ENCODE peak calls at places on chromosomes 13 and 19, in four cellular contexts. A is CD8-positive, alpha-beta T cell; F is GM23338; I is neuronal stem cell. L is an unnamed sample. For H3K4me1, the result is how much of the 10 kb centered on the place peaks cover.

GRCh38 chr19:50897191-50897607 is 14.0 kb downstream of the KLK4 start:
- DNase-seq in A (no peak), F (no peak), I (no peak), L (no peak)

GRCh38 chr13:42283574-42283973 is 11.6 kb downstream of the AKAP11 start:
- DNase-seq in A (no peak), F (no peak), I (no peak), L (no peak)

GRCh38 chr19:5121286-5122120 is 152.6 kb downstream of the KDM4B start:
- DNase-seq in A (no peak), F (no peak), I (no peak), L (no peak)

GRCh38 chr19:47230122-47230920 is 678 bp downstream of the BBC3 start:
- DNase-seq in A (peak), F (peak), I (no peak), L (peak)

GRCh38 chr13:73549717-73550116 is 490.9 kb downstream of the KLF5 start:
- DNase-seq in A (no peak), F (no peak), I (no peak), L (no peak)

GRCh38 chr13:40319699-40320586 is 346.5 kb downstream of the FOXO1 start:
- DNase-seq in A (no peak), F (no peak), I (no peak), L (no peak)

GRCh38 chr19:34838753-34839431 is 65.9 kb upstream of the ZNF599 start:
- DNase-seq in A (peak), F (peak), I (peak), L (no peak)

GRCh38 chr19:30882411-30883005 is 466.7 kb downstream of the TSHZ3 start:
- DNase-seq in A (no peak), F (peak), I (no peak), L (no peak)

GRCh38 chr13:79295906-79296564 is 110.0 kb downstream of the RBM26 start:
- DNase-seq in A (no peak), F (no peak), I (no peak), L (no peak)

GRCh38 chr19:42253245-42254082 is 1.5 kb downstream of the ERF start:
- DNase-seq in A (peak), F (peak), I (peak), L (peak)

GRCh38 chr13:72462726-72463125 is 264.7 kb downstream of the MZT1 start:
- DNase-seq in A (no peak), F (no peak), I (no peak), L (no peak)
- H3K4me1 ChIP-seq in A (under half), F (under half), I (under half), L (under half)

DNA sequence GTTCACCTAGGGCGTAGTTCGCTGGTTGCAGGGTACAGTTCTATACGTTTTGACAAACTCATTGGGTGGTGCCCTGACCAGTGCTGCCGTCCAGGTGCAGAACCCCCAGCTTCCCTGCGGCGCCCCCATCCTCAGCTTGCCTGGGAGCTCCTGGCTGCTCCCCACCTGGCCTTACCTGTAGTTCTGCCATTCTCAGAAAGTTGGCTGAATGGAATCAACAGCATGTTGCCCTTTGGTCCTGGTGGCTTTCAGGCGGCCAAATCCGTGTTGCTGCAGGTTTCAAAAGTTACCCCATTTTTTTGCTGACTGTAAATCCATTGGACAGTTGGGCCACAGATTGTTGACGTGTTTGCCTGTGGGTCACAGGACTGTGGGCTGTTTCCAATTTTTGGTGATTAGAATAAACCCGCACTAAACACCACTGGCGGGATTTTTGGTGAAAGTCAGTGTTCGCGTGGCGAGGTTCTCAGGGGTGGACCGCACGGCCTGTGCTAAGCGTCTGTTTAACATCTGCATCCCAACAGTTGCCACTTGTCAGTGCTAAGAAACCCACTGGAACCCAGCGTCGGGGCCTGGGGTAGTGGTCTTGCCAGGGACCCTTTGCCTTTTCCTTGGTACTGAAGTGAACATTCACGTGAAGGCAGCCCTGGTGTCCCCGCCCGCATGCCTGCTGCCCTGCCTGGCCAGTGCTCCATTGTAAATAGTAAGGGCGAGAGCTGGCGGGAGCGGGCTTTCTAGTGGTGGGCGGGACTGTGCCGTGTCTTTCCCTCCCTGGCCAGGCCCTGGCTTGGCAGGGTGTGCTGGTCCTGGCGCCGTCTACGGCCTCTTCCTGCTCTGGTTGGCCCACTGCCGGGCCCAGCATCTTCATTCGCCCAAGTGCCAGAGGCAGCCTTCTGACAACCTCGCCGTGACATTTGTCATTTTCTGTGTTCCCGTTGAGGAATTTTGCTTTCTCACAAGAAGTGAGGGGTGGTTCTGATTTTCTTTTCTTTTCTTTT is 3.3 kb downstream of the DOT1L start:
- DNase-seq in A (no peak), F (peak), I (no peak), L (peak)
- H3K4me3 ChIP-seq in A (no peak), F (no peak), I (peak), L (no peak)

DNA sequence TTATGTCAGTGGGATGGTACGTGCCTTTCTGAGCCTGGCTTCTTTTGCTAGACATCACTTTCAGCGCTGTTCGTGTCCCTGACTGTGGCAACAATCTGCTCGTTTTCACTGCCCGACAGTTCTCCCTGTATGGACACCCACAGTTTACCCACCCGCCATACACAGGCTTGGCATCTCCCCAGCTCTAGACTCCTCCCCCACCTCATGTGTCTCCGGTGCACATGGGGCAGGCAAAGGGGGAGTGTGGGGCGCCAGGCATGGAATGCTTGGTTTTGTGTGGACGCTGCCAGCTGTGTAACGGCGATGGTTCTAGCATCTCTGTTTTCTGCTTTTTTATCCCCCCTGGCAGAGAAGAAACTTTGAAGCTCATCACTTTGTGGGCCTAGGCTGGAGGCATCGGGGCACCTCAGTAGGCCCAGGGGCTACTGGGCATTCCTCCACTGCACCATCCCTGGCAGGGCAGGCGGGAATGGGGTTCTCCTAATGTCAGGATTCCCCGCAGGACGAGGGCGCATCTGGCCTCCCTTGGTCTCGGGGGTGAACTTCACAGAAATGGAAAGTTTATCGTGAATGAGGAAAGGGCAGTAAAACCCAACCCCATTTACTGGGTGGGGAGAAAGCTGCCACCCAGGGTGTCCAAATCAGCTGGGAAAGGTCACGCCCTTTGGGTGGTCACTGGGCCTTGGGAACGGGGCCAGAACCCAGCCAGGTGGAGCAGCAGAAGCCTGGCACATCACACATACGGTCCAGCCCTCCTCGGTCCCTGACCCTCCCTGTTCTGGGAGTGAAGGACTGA is 60.8 kb downstream of the CEBPG start:
- DNase-seq in A (no peak), F (no peak), I (no peak), L (peak)
- H3K27ac ChIP-seq in A (no peak), F (no peak), I (no peak), L (no peak)

DNA sequence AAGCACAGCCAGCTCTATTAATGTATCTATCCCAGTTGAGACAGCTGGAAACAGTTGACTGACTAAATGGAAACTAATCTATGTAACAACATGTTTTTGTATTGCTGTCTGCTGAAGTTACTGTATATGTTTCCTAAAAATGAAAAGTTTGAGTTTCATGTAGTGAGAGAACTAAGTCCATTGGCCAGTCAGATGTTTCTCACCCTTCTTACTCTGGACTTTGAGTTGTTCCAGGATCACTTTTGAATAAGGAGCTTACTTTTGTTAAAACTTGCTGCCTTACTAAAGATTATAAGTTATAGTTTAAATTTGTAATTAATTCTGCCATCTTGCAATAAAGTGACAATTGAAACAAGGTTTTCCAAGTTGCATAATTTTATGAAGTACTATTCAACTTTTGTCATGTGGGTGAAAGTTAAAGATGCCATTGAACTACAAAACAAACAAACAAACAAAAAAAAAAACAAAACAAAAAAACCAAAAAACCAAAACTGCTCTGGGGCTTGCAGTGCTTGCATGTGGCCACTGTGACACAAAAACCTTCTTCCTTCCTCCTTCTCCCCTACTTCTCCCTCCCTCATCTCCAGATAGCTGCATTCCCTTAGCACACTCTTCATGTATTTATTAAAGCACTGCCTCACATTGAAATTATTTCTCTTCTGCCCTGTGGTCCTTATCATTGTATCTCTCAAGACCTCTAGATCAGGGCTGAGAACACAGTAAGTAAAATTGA is 15.3 kb downstream of the WDFY2 start:
- DNase-seq in A (no peak), F (no peak), I (no peak), L (no peak)
- H3K4me1 ChIP-seq in A (under half), F (under half), I (under half), L (under half)

GRCh38 chr19:15421136-15421535 is 2.3 kb upstream of the AKAP8L start:
- DNase-seq in A (no peak), F (no peak), I (no peak), L (no peak)

GRCh38 chr19:15418588-15419412 is at the start of gene AKAP8L:
- DNase-seq in A (peak), F (peak), I (peak), L (peak)

GRCh38 chr19:15418112-15418587 is 638 bp downstream of the AKAP8L start:
- DNase-seq in A (no peak), F (no peak), I (no peak), L (no peak)

GRCh38 chr19:15417699-15418098 is 1.1 kb downstream of the AKAP8L start:
- DNase-seq in A (no peak), F (no peak), I (no peak), L (no peak)

DNA sequence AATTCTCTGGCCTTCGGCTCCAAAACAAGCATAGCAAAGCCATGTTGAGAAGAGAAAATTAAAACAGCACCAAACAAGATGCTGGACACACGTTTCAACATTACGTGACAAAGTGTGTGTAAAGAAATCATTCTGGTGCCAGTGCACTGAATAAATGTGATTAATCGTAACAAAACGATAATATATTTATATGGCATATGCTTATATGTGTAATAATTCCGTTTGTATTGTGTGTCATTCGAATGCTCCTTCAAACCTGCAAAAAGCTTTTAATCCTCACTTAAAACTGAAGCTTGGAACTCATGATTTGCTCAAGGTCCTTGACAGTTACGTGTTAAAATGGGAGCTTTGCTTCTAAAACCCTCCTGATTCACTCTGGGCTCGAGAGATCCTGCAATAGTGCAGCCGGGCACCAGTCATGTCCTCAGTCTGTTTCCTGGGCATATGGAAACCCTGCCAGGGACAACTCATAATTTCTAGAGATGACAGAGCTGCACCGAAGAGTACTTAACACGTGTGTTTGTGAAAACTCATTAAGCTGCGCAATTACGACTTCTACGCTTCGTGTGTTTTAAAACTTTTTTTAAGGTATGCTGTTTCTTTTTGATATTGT is 731 bp upstream of the AKAP8L start:
- DNase-seq in A (no peak), F (no peak), I (no peak), L (no peak)
- H3K4me3 ChIP-seq in A (no peak), F (peak), I (peak), L (peak)

L was measured in left lung.